ENCODE peak calls at places on chromosomes 1 and 21, in eight cellular contexts. C is GM23248; O is NCI-H774; A is progenitor cell of endocrine pancreas; E is chondrocyte; B is RPMI8226; D is stimulated activated CD8-positive, alpha-beta memory T cell treated with anti-CD3 and anti-CD28 coated beads, Interleukin-12 subunit alpha, Interleukin-12 subunit beta, amount 100 ng/mL, for 1 hour; F is SW480. X is an unnamed sample.

GRCh38 chr1:26584022-26584485 is 54.5 kb downstream of the RPS6KA1 start:
- DNase-seq in C (peak), O (no peak), A (no peak), E (no peak), B (peak), D (no peak), F (peak), X (no peak)

GRCh38 chr1:162248854-162249535 is 127.7 kb downstream of the SPATA46 start:
- DNase-seq in C (peak), O (no peak), A (no peak), E (no peak), B (no peak), D (no peak), F (no peak), X (no peak)

GRCh38 chr1:182388392-182389134 is 3.0 kb downstream of the GLUL start:
- DNase-seq in C (peak), O (no peak), A (no peak), E (no peak), B (no peak), D (no peak), F (no peak), X (no peak)

GRCh38 chr1:175016073-175016722 is 7.0 kb downstream of the MRPS14 start:
- DNase-seq in C (peak), O (no peak), A (no peak), E (no peak), B (no peak), D (no peak), F (no peak), X (no peak)

GRCh38 chr1:228212966-228213844 is 5.4 kb downstream of the OBSCN start:
- DNase-seq in C (peak), O (peak), A (peak), E (no peak), B (peak), D (peak), F (peak), X (peak)

GRCh38 chr1:245858683-245859509 is 648.2 kb downstream of the SMYD3 start:
- DNase-seq in C (peak), O (no peak), A (no peak), E (no peak), B (no peak), D (no peak), F (peak), X (no peak)

GRCh38 chr1:76933847-76934657 is 66.8 kb downstream of the ST6GALNAC5 start:
- DNase-seq in C (no peak), O (no peak), A (no peak), E (no peak), B (no peak), D (no peak), F (no peak), X (no peak)

GRCh38 chr1:113835686-113836290 is 23.5 kb upstream of the RSBN1 start:
- DNase-seq in C (peak), O (peak), A (no peak), E (no peak), B (peak), D (peak), F (peak), X (peak)

GRCh38 chr1:29581256-29581655 is 344.9 kb downstream of the PTPRU start:
- DNase-seq in C (peak), O (no peak), A (no peak), E (no peak), B (no peak), D (no peak), F (no peak), X (no peak)

GRCh38 chr1:167059729-167060107 is 30.5 kb downstream of the GPA33 start:
- DNase-seq in C (no peak), O (no peak), A (no peak), E (no peak), B (no peak), D (no peak), F (no peak), X (no peak)

GRCh38 chr1:209815931-209816338 is 10.0 kb upstream of the IRF6 start:
- DNase-seq in C (no peak), O (no peak), A (no peak), E (no peak), B (no peak), D (no peak), F (no peak), X (no peak)

GRCh38 chr1:53551428-53551995 is 92.3 kb downstream of the DMRTB1 start:
- DNase-seq in C (no peak), O (no peak), A (no peak), E (peak), B (no peak), D (no peak), F (no peak), X (no peak)

GRCh38 chr1:93905734-93906133 is 3.5 kb downstream of the GCLM start:
- DNase-seq in C (peak), O (no peak), A (no peak), E (no peak), B (no peak), D (no peak), F (no peak), X (no peak)

GRCh38 chr1:154735801-154736163 is 127.8 kb upstream of the ADAR start:
- DNase-seq in C (no peak), O (no peak), A (no peak), E (no peak), B (no peak), D (no peak), F (no peak), X (no peak)

GRCh38 chr1:246324711-246325110 is 182.4 kb downstream of the SMYD3 start:
- DNase-seq in C (no peak), O (no peak), A (no peak), E (no peak), B (no peak), D (no peak), F (no peak), X (no peak)

GRCh38 chr21:35849131-35849530 is 211.2 kb downstream of the SETD4 start:
- DNase-seq in C (no peak), O (no peak), A (no peak), E (no peak), B (no peak), D (no peak), F (no peak), X (no peak)

GRCh38 chr1:230824571-230825060 is 43.7 kb downstream of the C1orf198 start:
- DNase-seq in C (peak), O (no peak), A (no peak), E (no peak), B (no peak), D (no peak), F (no peak), X (no peak)

GRCh38 chr1:203663294-203663693 is 36.7 kb downstream of the ATP2B4 start:
- DNase-seq in C (peak), O (no peak), A (no peak), E (no peak), B (no peak), D (no peak), F (peak), X (no peak)

GRCh38 chr1:203534526-203534925 is 40.6 kb downstream of the OPTC start:
- DNase-seq in C (peak), O (no peak), A (no peak), E (no peak), B (no peak), D (no peak), F (no peak), X (no peak)

GRCh38 chr1:26993237-26994019 is at the start of gene TRNP1:
- DNase-seq in C (peak), O (no peak), A (peak), E (no peak), B (peak), D (peak), F (peak), X (peak)

GRCh38 chr21:34983680-34984086 is 65.4 kb downstream of the RUNX1 start:
- DNase-seq in C (peak), O (no peak), A (no peak), E (no peak), B (peak), D (peak), F (peak), X (no peak)

GRCh38 chr1:91828583-91829281 is 57.2 kb downstream of the TGFBR3 start:
- DNase-seq in C (no peak), O (no peak), A (no peak), E (no peak), B (peak), D (no peak), F (no peak), X (no peak)

GRCh38 chr1:7470904-7471638 is 300.0 kb upstream of the VAMP3 start:
- DNase-seq in C (peak), O (no peak), A (no peak), E (no peak), B (peak), D (no peak), F (peak), X (no peak)

GRCh38 chr1:153962088-153963029 is 978 bp downstream of the SLC39A1 start:
- DNase-seq in C (peak), O (no peak), A (no peak), E (no peak), B (peak), D (no peak), F (peak), X (no peak)

GRCh38 chr1:200038987-200039848 is 11.7 kb downstream of the NR5A2 start:
- DNase-seq in C (peak), O (peak), A (no peak), E (no peak), B (peak), D (no peak), F (peak), X (no peak)

GRCh38 chr1:226814751-226815496 is 55.5 kb upstream of the PSEN2 start:
- DNase-seq in C (peak), O (peak), A (no peak), E (no peak), B (no peak), D (no peak), F (peak), X (no peak)

GRCh38 chr1:32454726-32455125 is 10.1 kb upstream of the ZBTB8B start:
- DNase-seq in C (peak), O (peak), A (no peak), E (no peak), B (peak), D (no peak), F (no peak), X (no peak)

GRCh38 chr21:44734026-44734745 is 22.8 kb upstream of the TSPEAR start:
- DNase-seq in C (peak), O (no peak), A (no peak), E (no peak), B (no peak), D (no peak), F (no peak), X (no peak)

GRCh38 chr1:110209715-110210603 is at the start of gene KCNC4:
- DNase-seq in C (peak), O (peak), A (peak), E (no peak), B (peak), D (peak), F (peak), X (peak)

GRCh38 chr1:160905617-160905989 is 20.6 kb upstream of the ITLN1 start:
- DNase-seq in C (no peak), O (no peak), A (no peak), E (no peak), B (no peak), D (no peak), F (no peak), X (no peak)

GRCh38 chr1:164675342-164675904 is 116.4 kb downstream of the PBX1 start:
- DNase-seq in C (peak), O (no peak), A (no peak), E (no peak), B (no peak), D (no peak), F (peak), X (no peak)

GRCh38 chr1:37032660-37033354 is 1.5 kb downstream of the GRIK3 start:
- DNase-seq in C (peak), O (no peak), A (no peak), E (no peak), B (no peak), D (no peak), F (no peak), X (no peak)

GRCh38 chr1:187903223-187903622 is 1074.5 kb downstream of the PLA2G4A start:
- DNase-seq in C (no peak), O (no peak), A (no peak), E (no peak), B (no peak), D (no peak), F (no peak), X (no peak)

GRCh38 chr1:171985639-171986038 is 144.3 kb downstream of the DNM3 start:
- DNase-seq in C (peak), O (no peak), A (no peak), E (no peak), B (peak), D (no peak), F (no peak), X (no peak)

X was measured in T-cell.